ENCODE peak calls at places on chromosomes 2 and 18, in eight cellular contexts. K, F, D, P, Y, E, N and R are unnamed samples.

GRCh38 chr2:78417355-78417754 is 608.1 kb upstream of the REG3G start:
- DNase-seq in K (no peak), Y (no peak), E (no peak), N (peak; percentile 92), F (peak; percentile 3), D (peak; percentile 45), P (no peak), R (no peak)

GRCh38 chr2:230593765-230594164 is 118.9 kb upstream of the CAB39 start:
- DNase-seq in F (no peak), D (no peak), Y (no peak), P (no peak), N (no peak), K (no peak), E (no peak), R (no peak)

GRCh38 chr2:241734467-241735208 is at the start of gene D2HGDH:
- DNase-seq in F (peak; percentile 76), N (peak; percentile 81), D (peak; percentile 59), P (peak; percentile 85), K (peak; percentile 93), Y (peak; percentile 86), E (peak; percentile 99), R (peak; percentile 61)

GRCh38 chr2:160388464-160389263 is 104.9 kb downstream of the RBMS1 start:
- DNase-seq in N (no peak), E (no peak), K (no peak), F (peak; percentile 56), Y (no peak), D (no peak), P (peak; percentile 63), R (no peak)

GRCh38 chr18:76621782-76622495 is 126.9 kb upstream of the ZNF516 start:
- DNase-seq in F (no peak), N (peak; percentile 69), Y (no peak), E (no peak), D (peak; percentile 18), K (no peak), P (peak; percentile 23), R (peak; percentile 17)

GRCh38 chr2:41965886-41966285 is 81.9 kb upstream of the PKDCC start:
- DNase-seq in K (no peak), N (peak; percentile 46), D (peak; percentile 33), Y (no peak), F (peak; percentile 22), P (peak; percentile 56), E (no peak), R (no peak)

GRCh38 chr2:186379052-186379451 is 107.0 kb upstream of the ZC3H15 start:
- DNase-seq in F (no peak), D (no peak), E (no peak), Y (no peak), N (no peak), K (no peak), P (no peak), R (no peak)

GRCh38 chr2:196291873-196292800 is 120.8 kb upstream of the STK17B start:
- DNase-seq in F (no peak), N (no peak), Y (peak; percentile 99), E (no peak), K (no peak), D (peak; percentile 61), P (no peak), R (peak; percentile 45)